ENCODE peak calls at places on chromosomes 11 and 22, in six cellular contexts. Q, Y, H, V, X and Z are unnamed samples.

GRCh38 chr11:127054153-127054552 is 53.6 kb upstream of the KIRREL3 start:
- DNase-seq in Q (no peak), X (no peak), Y (no peak), V (no peak), H (no peak), Z (no peak)

GRCh38 chr11:110777765-110778164 is 65.5 kb upstream of the ARHGAP20 start:
- DNase-seq in H (no peak), X (no peak), Y (no peak), Q (no peak), V (no peak), Z (no peak)

GRCh38 chr11:10076458-10077141 is 217.4 kb downstream of the SBF2 start:
- DNase-seq in H (peak), V (no peak), X (peak), Y (peak), Q (peak), Z (peak)

GRCh38 chr11:11993814-11994213 is 14.6 kb downstream of the DKK3 start:
- DNase-seq in Y (peak), X (no peak), H (peak), V (no peak), Q (no peak), Z (peak)

GRCh38 chr22:44802071-44802700 is 49.8 kb downstream of the ARHGAP8 start:
- DNase-seq in V (no peak), Y (no peak), X (no peak), H (no peak), Q (no peak), Z (no peak)

GRCh38 chr11:84812351-84813083 is 814.6 kb downstream of the DLG2 start:
- DNase-seq in H (no peak), Y (no peak), V (no peak), Q (no peak), X (no peak), Z (no peak)

GRCh38 chr11:117851852-117852251 is 24.6 kb downstream of the FXYD6 start:
- DNase-seq in H (no peak), Y (peak), X (no peak), V (no peak), Q (peak), Z (no peak)

GRCh38 chr11:87384078-87384729 is 346.5 kb downstream of the TMEM135 start:
- DNase-seq in H (no peak), V (no peak), X (no peak), Q (no peak), Y (no peak), Z (no peak)

GRCh38 chr11:110126936-110127335 is 33.7 kb downstream of the ZC3H12C start:
- DNase-seq in H (no peak), V (no peak), X (no peak), Q (no peak), Y (no peak), Z (no peak)

GRCh38 chr11:87445002-87445401 is 407.3 kb downstream of the TMEM135 start:
- DNase-seq in V (no peak), Q (no peak), Y (no peak), X (no peak), H (no peak), Z (no peak)

GRCh38 chr22:45324186-45324775 is 14.5 kb downstream of the FAM118A start:
- DNase-seq in Y (no peak), X (no peak), Q (no peak), V (no peak), H (no peak), Z (peak)

GRCh38 chr11:122189259-122189658 is 73.2 kb upstream of the BLID start:
- DNase-seq in X (no peak), H (peak), Y (no peak), V (no peak), Q (no peak), Z (no peak)

GRCh38 chr11:122706261-122706660 is 50.7 kb downstream of the UBASH3B start:
- DNase-seq in H (no peak), Y (no peak), V (no peak), Q (no peak), X (no peak), Z (no peak)

GRCh38 chr22:24107668-24108067 is 73.6 kb upstream of the SUSD2 start:
- DNase-seq in H (no peak), Y (peak), V (peak), X (no peak), Q (peak), Z (peak)

GRCh38 chr11:69361048-69361447 is 67.1 kb downstream of the MYEOV start:
- DNase-seq in X (no peak), Y (no peak), V (no peak), Q (no peak), H (no peak), Z (no peak)

GRCh38 chr22:50318698-50319411 is 8.0 kb downstream of the DENND6B start:
- DNase-seq in X (no peak), Y (no peak), H (no peak), Q (no peak), V (no peak), Z (no peak)

GRCh38 chr11:113681711-113682410 is 24.2 kb downstream of the TMPRSS5 start:
- DNase-seq in Y (no peak), V (no peak), Q (no peak), X (no peak), H (no peak), Z (no peak)

GRCh38 chr11:123775274-123775673 is 21.0 kb upstream of the OR6X1 start:
- DNase-seq in V (no peak), X (no peak), Y (no peak), H (no peak), Q (no peak), Z (no peak)

GRCh38 chr22:30425616-30426394 is at the start of gene MTFP1:
- DNase-seq in X (peak), H (no peak), Q (peak), Y (peak), V (no peak), Z (peak)
- TF ChIP-seq POLR2A in X (no peak), H (peak), Q (no peak), Y (no peak), V (no peak), Z (no peak)

GRCh38 chr22:41458161-41458728 is 10.2 kb downstream of the PHF5A start:
- DNase-seq in X (no peak), Q (no peak), Y (no peak), V (no peak), H (no peak), Z (no peak)
- TF ChIP-seq POLR2A in X (no peak), Q (no peak), Y (no peak), V (no peak), H (no peak), Z (no peak)

GRCh38 chr11:63833048-63833447 is 5.9 kb upstream of the MARK2 start:
- DNase-seq in Y (no peak), X (no peak), H (no peak), V (no peak), Q (no peak), Z (no peak)

GRCh38 chr11:63834532-63835155 is 4.3 kb upstream of the MARK2 start:
- DNase-seq in X (no peak), V (no peak), Y (no peak), Q (no peak), H (no peak), Z (no peak)

GRCh38 chr11:63831326-63831725 is 7.6 kb upstream of the MARK2 start:
- DNase-seq in Q (no peak), H (no peak), Y (no peak), V (no peak), X (no peak), Z (no peak)

GRCh38 chr11:63829823-63830489 is 9.0 kb upstream of the MARK2 start:
- DNase-seq in Y (no peak), H (no peak), V (no peak), Q (no peak), X (no peak), Z (no peak)

GRCh38 chr11:63832336-63832735 is 6.6 kb upstream of the MARK2 start:
- DNase-seq in X (no peak), Q (no peak), H (no peak), Y (no peak), V (no peak), Z (no peak)
- TF ChIP-seq POLR2A in X (no peak), Q (no peak), H (no peak), Y (no peak), V (no peak), Z (no peak)

DNA sequence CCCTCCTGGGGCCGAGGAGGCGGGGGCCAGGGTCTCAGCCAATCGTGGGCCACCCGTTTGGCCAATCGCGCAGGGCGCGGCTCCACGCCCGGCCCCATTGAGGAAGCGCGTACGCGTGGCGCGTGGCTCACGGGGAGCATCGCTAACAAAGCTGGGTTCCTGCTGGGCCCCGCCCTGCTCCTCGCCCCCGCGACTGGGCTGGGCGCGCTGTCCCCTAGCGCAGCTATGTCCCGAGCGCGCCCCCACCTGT is 614 bp upstream of the ASCL2 start:
- DNase-seq in Y (peak), V (no peak), Q (no peak), H (no peak), X (no peak), Z (no peak)
- TF ChIP-seq POLR2A in Y (no peak), V (no peak), Q (no peak), H (no peak), X (no peak), Z (no peak)

DNA sequence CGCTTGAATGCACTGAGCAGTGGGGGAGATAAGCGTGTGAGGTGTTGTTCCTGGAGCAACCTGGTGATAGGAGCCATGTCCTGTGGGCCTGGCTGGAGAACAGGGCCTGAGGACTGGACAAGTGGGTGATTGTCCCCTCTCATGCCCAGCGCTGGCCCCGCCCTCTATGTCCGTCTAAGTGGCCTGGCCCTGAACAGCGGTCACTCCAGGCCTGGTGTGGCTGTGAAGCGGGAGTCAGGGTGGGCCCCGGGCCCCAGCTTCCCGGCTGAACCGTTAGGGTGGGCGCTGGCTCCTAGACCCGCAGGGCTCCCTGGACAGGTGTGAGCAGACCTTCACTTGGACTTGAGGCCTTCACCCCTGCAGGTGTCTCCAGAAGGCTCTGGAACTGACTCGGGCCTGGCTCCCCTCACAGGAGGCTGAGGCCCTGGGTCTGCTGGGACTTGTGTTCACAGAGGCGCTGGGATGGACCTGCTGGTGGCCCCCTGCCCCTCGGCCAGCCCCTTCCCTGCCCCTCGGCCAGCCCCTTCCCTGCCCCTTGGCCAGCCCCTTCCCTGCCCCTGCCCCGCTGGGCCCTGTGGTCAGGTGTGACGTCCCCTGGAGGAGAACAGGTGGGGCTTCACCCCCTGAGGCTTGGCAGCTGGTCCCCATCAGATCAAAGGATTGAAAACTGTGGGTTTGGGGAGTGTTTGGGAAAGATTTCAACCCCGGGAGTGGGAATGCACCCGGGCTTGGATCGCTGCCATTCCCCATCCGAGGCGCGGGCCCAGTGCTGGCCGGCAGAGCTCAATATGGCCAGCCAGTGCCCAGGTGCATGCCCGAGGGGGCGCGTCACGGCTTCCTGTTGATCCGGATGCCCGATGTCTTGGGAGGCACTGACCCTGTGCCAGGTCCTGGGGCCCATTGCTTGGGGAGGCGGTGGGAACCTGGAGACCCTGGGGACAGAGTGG is 3.2 kb upstream of the MUC6 start:
- DNase-seq in Y (peak), Q (no peak), H (no peak), X (no peak), V (no peak), Z (no peak)
- TF ChIP-seq POLR2A in Y (no peak), Q (no peak), H (no peak), X (no peak), V (no peak), Z (no peak)

GRCh38 chr22:33896801-33897620 is 23.3 kb downstream of the LARGE1 start:
- DNase-seq in V (no peak), X (no peak), H (no peak), Y (no peak), Q (no peak), Z (no peak)
- TF ChIP-seq POLR2A in V (no peak), X (no peak), H (no peak), Y (no peak), Q (no peak), Z (no peak)

DNA sequence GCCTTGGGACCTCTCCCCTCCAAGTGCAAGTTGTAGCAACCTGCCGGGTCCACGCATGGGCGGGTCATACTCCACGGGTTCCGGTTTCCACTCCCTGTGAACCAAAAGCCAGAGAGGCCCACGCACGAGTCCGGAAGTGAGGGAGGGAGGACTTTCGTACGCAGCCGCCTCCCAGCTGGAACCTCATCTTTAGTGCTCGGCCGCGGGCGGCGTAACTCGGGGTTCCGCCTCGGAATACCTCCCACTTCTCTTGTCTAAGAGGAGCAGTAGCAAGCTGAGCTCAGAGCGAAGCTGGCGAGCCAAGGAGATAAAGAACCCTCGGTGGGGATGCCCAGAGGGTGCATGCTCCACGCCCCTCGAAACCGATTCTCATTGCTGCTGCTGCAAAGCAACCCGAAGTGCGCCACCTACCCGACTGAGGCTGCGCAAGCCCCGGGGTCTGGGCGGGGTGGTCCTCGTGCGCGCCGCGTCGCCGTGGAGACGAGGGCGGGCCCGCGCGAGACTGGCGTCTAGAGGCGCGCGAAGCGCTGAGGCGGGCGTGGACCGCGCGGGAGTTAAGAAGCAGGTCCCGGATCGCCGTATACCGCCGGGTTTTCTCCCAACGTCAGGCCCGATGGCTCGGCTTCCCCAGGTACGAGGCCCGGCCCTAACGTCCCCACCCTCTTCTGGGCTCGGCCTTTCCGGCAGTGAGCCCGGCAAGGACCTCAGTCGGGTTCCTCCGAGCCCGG is at the start of gene SFI1:
- DNase-seq in H (peak), Y (peak), X (peak), Q (peak), V (peak), Z (peak)
- TF ChIP-seq POLR2A in H (peak), Y (peak), X (peak), Q (peak), V (peak), Z (no peak)

GRCh38 chr11:65821107-65821506 is 12.7 kb upstream of the SNX32 start:
- DNase-seq in X (no peak), Y (no peak), V (no peak), Q (no peak), H (no peak), Z (no peak)
- TF ChIP-seq POLR2A in X (no peak), Y (no peak), V (no peak), Q (no peak), H (no peak), Z (no peak)